ENCODE peak calls at places on chromosomes 1 and 21, in six cellular contexts. C, A, W, G, N and I are unnamed samples.

GRCh38 chr1:33348194-33348593 is 27.3 kb upstream of the A3GALT2 start:
- DNase-seq in C (no peak), A (no peak), W (peak), G (no peak), N (no peak), I (no peak)

GRCh38 chr1:175204285-175204684 is 11.7 kb upstream of the KIAA0040 start:
- DNase-seq in C (no peak), A (no peak), W (no peak), G (no peak), N (no peak), I (no peak)

GRCh38 chr1:15123925-15124324 is 29.6 kb upstream of the TMEM51 start:
- DNase-seq in C (no peak), A (no peak), W (no peak), G (no peak), N (no peak), I (no peak)

GRCh38 chr1:9038338-9038650 is 12.1 kb upstream of the SLC2A7 start:
- DNase-seq in C (no peak), A (no peak), W (no peak), G (no peak), N (no peak), I (no peak)

GRCh38 chr1:6239950-6240768 is 3.8 kb upstream of the HES3 start:
- DNase-seq in C (no peak), A (no peak), W (peak), G (no peak), N (no peak), I (no peak)

GRCh38 chr1:156913809-156914387 is 6.5 kb upstream of the LRRC71 start:
- DNase-seq in C (no peak), A (no peak), W (no peak), G (no peak), N (no peak), I (no peak)

GRCh38 chr1:6750490-6750889 is 34.8 kb upstream of the CAMTA1 start:
- DNase-seq in C (no peak), A (no peak), W (no peak), G (no peak), N (no peak), I (no peak)

GRCh38 chr1:182215797-182216196 is 154.3 kb upstream of the ZNF648 start:
- DNase-seq in C (no peak), A (no peak), W (peak), G (no peak), N (no peak), I (no peak)

GRCh38 chr21:16535100-16535418 is 805.3 kb downstream of the USP25 start:
- DNase-seq in C (peak), A (no peak), W (peak), G (no peak), N (no peak), I (no peak)

GRCh38 chr1:47444578-47445465 is 7.0 kb downstream of the FOXD2 start:
- DNase-seq in C (no peak), A (no peak), W (peak), G (peak), N (no peak), I (no peak)

GRCh38 chr1:81801032-81801833 is 499 bp downstream of the ADGRL2 start:
- DNase-seq in C (peak), A (no peak), W (peak), G (peak), N (peak), I (no peak)

GRCh38 chr1:208159542-208160258 is 84.5 kb downstream of the PLXNA2 start:
- DNase-seq in C (no peak), A (no peak), W (peak), G (no peak), N (no peak), I (no peak)

GRCh38 chr1:203480525-203481084 is 5.0 kb downstream of the PRELP start:
- DNase-seq in C (no peak), A (peak), W (peak), G (peak), N (no peak), I (peak)

GRCh38 chr1:8374812-8375211 is 56.9 kb downstream of the SLC45A1 start:
- DNase-seq in C (no peak), A (peak), W (peak), G (peak), N (no peak), I (no peak)

GRCh38 chr1:42777860-42778259 is 6.9 kb upstream of the TMEM269 start:
- DNase-seq in C (no peak), A (no peak), W (peak), G (peak), N (no peak), I (peak)